ENCODE peak calls at places on chromosomes 12 and 14, in six cellular contexts. V, F, X, L, B and H are unnamed samples.

GRCh38 chr12:70603044-70603443 is 34.2 kb downstream of the PTPRB start:
- DNase-seq in F (no peak), B (no peak), X (no peak), L (no peak), V (no peak), H (no peak)

GRCh38 chr14:100297320-100298300 is 8.6 kb downstream of the SLC25A29 start:
- DNase-seq in V (no peak), F (peak; percentile 84), B (peak; percentile 87), X (no peak), L (no peak), H (no peak)

GRCh38 chr12:12992418-12993175 is 7.5 kb downstream of the HEBP1 start:
- DNase-seq in B (peak; percentile 90), V (no peak), F (no peak), L (no peak), X (peak; percentile 51), H (no peak)

GRCh38 chr14:33964599-33965317 is 13.9 kb upstream of the EGLN3 start:
- DNase-seq in X (peak; percentile 56), V (peak; percentile 26), L (no peak), F (no peak), B (no peak), H (peak; percentile 14)

GRCh38 chr12:60345442-60345841 is 749.6 kb downstream of the SLC16A7 start:
- DNase-seq in V (peak; percentile 26), F (no peak), B (no peak), L (no peak), X (no peak), H (peak; percentile 40)

GRCh38 chr14:77126074-77126325 is 15.6 kb downstream of the ZDHHC22 start:
- DNase-seq in F (no peak), X (no peak), V (no peak), B (no peak), L (no peak), H (no peak)

GRCh38 chr12:120979220-120979861 is 998 bp downstream of the HNF1A start:
- DNase-seq in X (no peak), V (no peak), B (no peak), L (no peak), F (no peak), H (peak; percentile 64)

GRCh38 chr12:4564819-4565218 is 2.8 kb downstream of the DYRK4 start:
- DNase-seq in F (no peak), B (no peak), V (no peak), L (no peak), X (no peak), H (no peak)

GRCh38 chr14:50559990-50560928 is at the start of gene ATL1:
- DNase-seq in B (peak; percentile 82), X (peak; percentile 87), L (peak; percentile 19), V (peak; percentile 33), F (peak; percentile 67), H (peak; percentile 76)

GRCh38 chr12:119071638-119072231 is 90.4 kb downstream of the SRRM4 start:
- DNase-seq in X (no peak), L (no peak), V (no peak), B (no peak), F (no peak), H (no peak)

GRCh38 chr14:104932676-104933631 is 8.3 kb downstream of the PLD4 start:
- DNase-seq in B (peak; percentile 71), V (peak; percentile 35), X (peak; percentile 77), L (peak; percentile 84), F (peak; percentile 74), H (peak; percentile 81)

GRCh38 chr12:92036061-92036620 is 109.5 kb downstream of the BTG1 start:
- DNase-seq in V (no peak), F (no peak), L (no peak), X (no peak), B (no peak), H (peak; percentile 34)

GRCh38 chr12:116116650-116117424 is 160.7 kb downstream of the MED13L start:
- DNase-seq in F (no peak), L (no peak), B (no peak), V (no peak), X (no peak), H (no peak)

GRCh38 chr14:24710403-24711063 is 76.5 kb upstream of the GZMB start:
- DNase-seq in B (peak; percentile 63), X (peak; percentile 69), F (peak; percentile 40), V (peak; percentile 62), L (peak; percentile 46), H (peak; percentile 73)

GRCh38 chr12:94980577-94980976 is 22.9 kb downstream of the NDUFA12 start:
- DNase-seq in B (no peak), L (no peak), V (peak; percentile 9), F (no peak), X (no peak), H (peak; percentile 39)

GRCh38 chr12:55929306-55929791 is 1.6 kb upstream of the DGKA start:
- DNase-seq in L (peak; percentile 82), V (no peak), B (no peak), F (no peak), X (no peak), H (no peak)

GRCh38 chr12:47753021-47754001 is 5.4 kb downstream of the RAPGEF3 start:
- DNase-seq in X (peak; percentile 96), V (peak; percentile 88), F (peak; percentile 91), L (no peak), B (peak; percentile 64), H (peak; percentile 56)

GRCh38 chr12:128266559-128267245 is at the start of gene TMEM132C:
- DNase-seq in L (no peak), X (peak; percentile 19), V (no peak), B (no peak), F (no peak), H (no peak)

GRCh38 chr14:90628825-90629224 is 187.4 kb downstream of the TTC7B start:
- DNase-seq in V (no peak), B (peak; percentile 79), X (no peak), L (no peak), F (no peak), H (no peak)